ENCODE peak calls at places on chromosomes 11 and 22, in five cellular contexts. Q is Peyer's patch, Z is endodermal cell, G is cardiac muscle cell, E is neural progenitor cell. J is an unnamed sample. For H3K36me3, the result is how much of the 10 kb centered on the place peaks cover.

GRCh38 chr11:84524422-84525051 is 1102.6 kb downstream of the DLG2 start:
- DNase-seq in Q (no peak), Z (no peak), G (peak), E (peak), J (no peak)

GRCh38 chr22:40425082-40425481 is 54.7 kb downstream of the SGSM3 start:
- DNase-seq in Q (no peak), Z (no peak), G (no peak), E (no peak), J (no peak)

GRCh38 chr11:123745764-123746451 is 4.4 kb upstream of the ZNF202 start:
- DNase-seq in Q (no peak), Z (peak), G (no peak), E (peak), J (no peak)

GRCh38 chr11:10294289-10294953 is 402 bp upstream of the SBF2 start:
- DNase-seq in Q (no peak), Z (peak), G (peak), E (peak), J (peak)

GRCh38 chr11:126599498-126599897 is 244.0 kb downstream of the ST3GAL4 start:
- DNase-seq in Q (no peak), Z (no peak), G (no peak), E (no peak), J (no peak)

GRCh38 chr22:37416806-37417205 is 10.5 kb downstream of the ELFN2 start:
- DNase-seq in Q (no peak), Z (peak), G (no peak), E (peak), J (no peak)

GRCh38 chr11:71309611-71310010 is 57.2 kb upstream of the SHANK2 start:
- DNase-seq in Q (no peak), Z (peak), G (no peak), E (no peak), J (no peak)

GRCh38 chr11:36104660-36104992 is 160.8 kb downstream of the LDLRAD3 start:
- DNase-seq in Q (no peak), Z (no peak), G (no peak), E (no peak), J (no peak)

GRCh38 chr11:44315947-44316387 is 6.0 kb upstream of the ALX4 start:
- DNase-seq in Q (no peak), Z (peak), G (peak), E (peak), J (peak)

GRCh38 chr11:95050595-95051202 is 1.5 kb downstream of the KDM4F start:
- DNase-seq in Q (no peak), Z (no peak), G (no peak), E (no peak), J (no peak)

GRCh38 chr11:123388640-123389039 is 41.4 kb upstream of the GRAMD1B start:
- DNase-seq in Q (no peak), Z (no peak), G (no peak), E (no peak), J (no peak)

GRCh38 chr22:44758354-44758969 is 6.1 kb downstream of the ARHGAP8 start:
- DNase-seq in Q (no peak), Z (no peak), G (peak), E (no peak), J (peak)

GRCh38 chr11:66268953-66269906 is 791 bp downstream of the RAB1B start:
- DNase-seq in Q (no peak), Z (peak), G (peak), E (peak), J (no peak)

GRCh38 chr11:46160100-46160499 is 38.8 kb upstream of the PHF21A start:
- DNase-seq in Q (no peak), Z (no peak), G (no peak), E (no peak), J (no peak)

GRCh38 chr22:42910221-42910942 is 53.3 kb upstream of the ARFGAP3 start:
- DNase-seq in Q (no peak), Z (no peak), G (no peak), E (no peak), J (no peak)

GRCh38 chr11:10302744-10303557 is 1.9 kb upstream of the ADM start:
- DNase-seq in Q (peak), Z (peak), G (peak), E (peak), J (peak)

GRCh38 chr11:126061707-126062678 is 673 bp downstream of the CDON start:
- DNase-seq in Q (no peak), Z (peak), G (peak), E (peak), J (peak)

GRCh38 chr22:41565403-41566054 is 4.7 kb downstream of the CSDC2 start:
- DNase-seq in Q (no peak), Z (peak), G (peak), E (no peak), J (peak)

GRCh38 chr11:57424802-57425564 is 1.9 kb downstream of the SLC43A3 start:
- DNase-seq in Q (peak), Z (peak), G (peak), E (peak), J (peak)

GRCh38 chr22:36432592-36433317 is 45.0 kb upstream of the MYH9 start:
- DNase-seq in Q (no peak), Z (peak), G (peak), E (no peak), J (no peak)

GRCh38 chr11:106996691-106997090 is 21.6 kb downstream of the GUCY1A2 start:
- DNase-seq in Q (no peak), Z (no peak), G (no peak), E (no peak), J (no peak)

GRCh38 chr11:86143429-86144030 is 74.6 kb upstream of the PICALM start:
- DNase-seq in Q (no peak), Z (no peak), G (no peak), E (no peak), J (no peak)

GRCh38 chr11:12199231-12199948 is 89.0 kb downstream of the MICAL2 start:
- DNase-seq in Q (no peak), Z (no peak), G (no peak), E (no peak), J (no peak)

GRCh38 chr11:37946155-37946766 is 1348.2 kb upstream of the RAG2 start:
- DNase-seq in Q (no peak), Z (peak), G (peak), E (peak), J (peak)

GRCh38 chr11:20109731-20110445 is 50.4 kb downstream of the DBX1 start:
- DNase-seq in Q (no peak), Z (no peak), G (no peak), E (no peak), J (no peak)

GRCh38 chr11:71129624-71130023 is 122.8 kb downstream of the SHANK2 start:
- DNase-seq in Q (no peak), Z (no peak), G (no peak), E (no peak), J (peak)

GRCh38 chr22:30396871-30397655 is at the start of gene SEC14L2:
- DNase-seq in Q (peak), Z (peak), G (peak), E (peak), J (peak)

GRCh38 chr11:34284836-34285235 is 73.0 kb downstream of the ABTB2 start:
- DNase-seq in Q (no peak), Z (no peak), G (no peak), E (peak), J (no peak)

GRCh38 chr22:32803020-32803758 is 1.7 kb downstream of the TIMP3 start:
- DNase-seq in Q (no peak), Z (peak), G (no peak), E (peak), J (peak)

GRCh38 chr11:70826950-70827349 is 425.4 kb downstream of the SHANK2 start:
- DNase-seq in Q (no peak), Z (no peak), G (peak), E (no peak), J (no peak)

GRCh38 chr11:75465701-75466531 is 32.9 kb upstream of the KLHL35 start:
- DNase-seq in Q (no peak), Z (peak), G (peak), E (peak), J (no peak)

GRCh38 chr22:26642465-26643367 is 14.7 kb upstream of the MIAT start:
- DNase-seq in Q (peak), Z (peak), G (peak), E (peak), J (no peak)

GRCh38 chr11:59787816-59788215 is 22.8 kb downstream of the MRPL16 start:
- DNase-seq in Q (no peak), Z (no peak), G (peak), E (no peak), J (peak)

GRCh38 chr11:124740277-124740882 is 638 bp downstream of the NRGN start:
- DNase-seq in Q (peak), Z (peak), G (no peak), E (peak), J (peak)

GRCh38 chr11:70610561-70610960 is 212.2 kb downstream of the CTTN start:
- DNase-seq in Q (no peak), Z (no peak), G (peak), E (no peak), J (no peak)

GRCh38 chr11:19576903-19577302 is 135.7 kb upstream of the NAV2 start:
- DNase-seq in Q (no peak), Z (no peak), G (peak), E (no peak), J (no peak)

GRCh38 chr22:17951315-17951714 is 73.0 kb downstream of the MICAL3 start:
- DNase-seq in Q (no peak), Z (no peak), G (no peak), E (no peak), J (no peak)

GRCh38 chr11:66561178-66561974 is 7.0 kb downstream of the CTSF start:
- DNase-seq in Q (no peak), Z (no peak), G (no peak), E (no peak), J (no peak)

GRCh38 chr11:46039990-46040389 is 81.3 kb downstream of the PHF21A start:
- DNase-seq in Q (no peak), Z (no peak), G (peak), E (no peak), J (no peak)

GRCh38 chr11:118614511-118614910 is 7.1 kb downstream of the PHLDB1 start:
- DNase-seq in Q (no peak), Z (peak), G (no peak), E (no peak), J (no peak)

DNA sequence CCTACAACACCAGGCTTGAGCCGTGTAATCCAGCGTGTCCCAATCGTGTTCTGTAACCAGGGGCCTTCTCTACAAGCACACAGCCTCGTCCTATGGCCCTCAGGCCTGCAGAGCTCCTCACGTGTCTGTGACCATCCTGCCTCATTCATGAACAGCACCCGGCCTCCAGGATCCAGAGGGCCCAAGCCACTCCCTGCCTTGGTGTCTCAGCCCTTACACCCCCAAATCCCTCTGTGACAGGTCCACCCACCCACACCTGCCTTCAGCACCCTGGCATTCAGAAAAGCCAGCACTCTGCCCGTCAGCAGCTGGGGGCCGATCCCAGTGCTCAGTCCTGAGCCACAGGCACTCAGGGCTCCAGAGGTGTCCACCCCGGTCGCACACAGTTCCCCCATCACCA is 5.8 kb downstream of the TSSK2 start:
- DNase-seq in Q (no peak), Z (no peak), G (no peak), E (no peak), J (no peak)
- H3K36me3 ChIP-seq in Q (under half), Z (half or more), G (under half), E (under half), J (under half)

DNA sequence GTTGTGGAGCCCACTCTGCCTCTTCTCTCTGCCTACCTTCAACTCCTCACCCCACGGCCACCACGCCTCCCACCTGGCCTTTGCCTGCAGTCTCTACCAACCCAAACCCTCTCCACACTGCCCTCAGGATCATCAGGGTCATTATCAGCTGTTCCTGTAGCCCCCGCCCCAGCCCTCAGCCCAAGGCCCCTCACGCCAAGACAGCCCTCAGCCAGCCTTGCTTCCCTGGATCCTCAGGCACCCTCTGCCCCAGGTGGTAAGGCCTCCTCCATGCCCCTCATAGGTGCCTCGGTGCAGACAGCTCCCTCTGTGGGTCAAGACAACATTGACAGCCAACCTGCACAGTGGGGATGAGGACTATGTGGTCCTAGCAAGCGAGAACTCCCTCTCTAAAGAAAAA is 1.7 kb downstream of the SBF1 start:
- DNase-seq in Q (peak), Z (peak), G (no peak), E (peak), J (no peak)
- H3K4me3 ChIP-seq in Q (peak), Z (peak), G (no peak), E (no peak), J (no peak)

GRCh38 chr22:28329582-28330073 is 350.0 kb downstream of the TTC28 start:
- DNase-seq in Q (no peak), Z (no peak), G (peak), E (no peak), J (peak)

GRCh38 chr22:28333106-28333505 is 346.5 kb downstream of the TTC28 start:
- DNase-seq in Q (no peak), Z (no peak), G (no peak), E (no peak), J (no peak)

GRCh38 chr22:28328751-28329150 is 350.9 kb downstream of the TTC28 start:
- DNase-seq in Q (no peak), Z (no peak), G (no peak), E (no peak), J (peak)

DNA sequence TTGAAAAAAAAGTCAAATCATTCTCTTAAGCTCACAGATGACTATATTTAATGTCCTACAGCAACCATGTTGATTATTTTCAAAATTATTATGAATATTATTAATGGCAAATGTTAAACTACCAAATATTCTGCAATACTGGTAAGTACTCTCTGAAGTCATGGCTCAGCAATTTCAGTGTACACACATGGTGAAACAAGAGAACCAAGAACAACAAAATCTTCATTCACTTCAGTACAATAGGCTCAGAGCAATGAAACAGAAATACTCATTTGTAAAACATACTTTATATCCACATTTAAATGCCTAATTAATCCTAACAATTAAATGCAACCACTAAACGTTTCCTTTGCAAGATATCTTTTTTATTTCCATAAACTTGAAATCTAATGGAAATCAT is 347.2 kb downstream of the TTC28 start:
- DNase-seq in Q (no peak), Z (no peak), G (peak), E (no peak), J (no peak)
- TF ChIP-seq CTCF in Q (no peak), Z (no peak), G (no peak), E (no peak), J (no peak)

GRCh38 chr11:64903291-64903833 is 13.6 kb downstream of the ATG2A start:
- DNase-seq in Q (no peak), Z (no peak), G (no peak), E (no peak), J (no peak)
- H3K36me3 ChIP-seq in Q (under half), Z (under half), G (half or more), E (under half), J (under half)

GRCh38 chr11:122348658-122349451 is 232.8 kb upstream of the BLID start:
- DNase-seq in Q (no peak), Z (no peak), G (no peak), E (no peak), J (no peak)

GRCh38 chr11:122355968-122356367 is 240.0 kb upstream of the BLID start:
- DNase-seq in Q (no peak), Z (no peak), G (no peak), E (no peak), J (no peak)

GRCh38 chr11:122354029-122354697 is 238.1 kb upstream of the BLID start:
- DNase-seq in Q (no peak), Z (no peak), G (peak), E (no peak), J (no peak)
- H3K4me3 ChIP-seq in Q (no peak), Z (no peak), G (no peak), E (no peak), J (no peak)